ENCODE peak calls at places on chromosomes 7 and 10, in four cellular contexts. One of them, this sample, is unnamed.

GRCh38 chr10:48442809-48443177 is 136.3 kb downstream of the MAPK8 start:
- DNase-seq in NCI-H1694 treated with DMSO at 0.1 percent for 48 hours: no peak
- DNase-seq in T follicular helper cell: no peak
- DNase-seq in SHP77: no peak
- DNase-seq in this sample: no peak

GRCh38 chr7:78499283-78499682 is 700.7 kb downstream of the PHTF2 start:
- DNase-seq in T follicular helper cell: no peak
- DNase-seq in SHP77: no peak
- DNase-seq in NCI-H1694 treated with DMSO at 0.1 percent for 48 hours: no peak
- DNase-seq in this sample: no peak

GRCh38 chr10:14413583-14413982 is 82.9 kb upstream of the FRMD4A start:
- DNase-seq in T follicular helper cell: no peak
- DNase-seq in SHP77: no peak
- DNase-seq in NCI-H1694 treated with DMSO at 0.1 percent for 48 hours: no peak
- DNase-seq in this sample: no peak

GRCh38 chr7:44884553-44885393 is 557 bp downstream of the PURB start:
- DNase-seq in NCI-H1694 treated with DMSO at 0.1 percent for 48 hours: no peak
- DNase-seq in SHP77: no peak
- DNase-seq in T follicular helper cell: peak
- DNase-seq in this sample: peak

GRCh38 chr7:29375641-29376562 is 181.3 kb downstream of the CHN2 start:
- DNase-seq in T follicular helper cell: no peak
- DNase-seq in NCI-H1694 treated with DMSO at 0.1 percent for 48 hours: no peak
- DNase-seq in SHP77: no peak
- DNase-seq in this sample: no peak

GRCh38 chr10:118542205-118542604 is 53.2 kb downstream of the PRLHR start:
- DNase-seq in NCI-H1694 treated with DMSO at 0.1 percent for 48 hours: no peak
- DNase-seq in T follicular helper cell: no peak
- DNase-seq in SHP77: no peak
- DNase-seq in this sample: no peak

GRCh38 chr7:134954197-134955082 is 31.9 kb upstream of the AGBL3 start:
- DNase-seq in NCI-H1694 treated with DMSO at 0.1 percent for 48 hours: peak
- DNase-seq in T follicular helper cell: no peak
- DNase-seq in SHP77: no peak
- DNase-seq in this sample: peak

GRCh38 chr7:27185013-27185707 is at the start of gene HOXA11:
- DNase-seq in SHP77: no peak
- DNase-seq in NCI-H1694 treated with DMSO at 0.1 percent for 48 hours: no peak
- DNase-seq in T follicular helper cell: no peak
- DNase-seq in this sample: no peak

GRCh38 chr7:95904099-95904498 is 131.7 kb downstream of the DYNC1I1 start:
- DNase-seq in T follicular helper cell: no peak
- DNase-seq in SHP77: no peak
- DNase-seq in NCI-H1694 treated with DMSO at 0.1 percent for 48 hours: no peak
- DNase-seq in this sample: no peak

GRCh38 chr10:58409956-58410610 is 24.9 kb downstream of the TFAM start:
- DNase-seq in SHP77: no peak
- DNase-seq in T follicular helper cell: no peak
- DNase-seq in NCI-H1694 treated with DMSO at 0.1 percent for 48 hours: no peak
- DNase-seq in this sample: no peak

GRCh38 chr7:115478426-115478825 is 552.1 kb downstream of the TFEC start:
- DNase-seq in T follicular helper cell: no peak
- DNase-seq in NCI-H1694 treated with DMSO at 0.1 percent for 48 hours: no peak
- DNase-seq in SHP77: no peak
- DNase-seq in this sample: no peak

GRCh38 chr7:11256501-11256900 is 282.8 kb downstream of the PHF14 start:
- DNase-seq in T follicular helper cell: no peak
- DNase-seq in NCI-H1694 treated with DMSO at 0.1 percent for 48 hours: no peak
- DNase-seq in SHP77: no peak
- DNase-seq in this sample: peak

GRCh38 chr7:128875523-128875948 is 12.9 kb downstream of the ATP6V1F start:
- DNase-seq in T follicular helper cell: no peak
- DNase-seq in SHP77: no peak
- DNase-seq in NCI-H1694 treated with DMSO at 0.1 percent for 48 hours: no peak
- DNase-seq in this sample: no peak

GRCh38 chr7:156602283-156602682 is 38.3 kb upstream of the RNF32 start:
- DNase-seq in SHP77: no peak
- DNase-seq in NCI-H1694 treated with DMSO at 0.1 percent for 48 hours: no peak
- DNase-seq in T follicular helper cell: no peak
- DNase-seq in this sample: no peak

GRCh38 chr10:66928000-66928770 is 2.3 kb downstream of the LRRTM3 start:
- DNase-seq in NCI-H1694 treated with DMSO at 0.1 percent for 48 hours: no peak
- DNase-seq in T follicular helper cell: no peak
- DNase-seq in SHP77: no peak
- DNase-seq in this sample: peak

GRCh38 chr7:46972205-46972604 is 609.7 kb downstream of the TNS3 start:
- DNase-seq in NCI-H1694 treated with DMSO at 0.1 percent for 48 hours: no peak
- DNase-seq in T follicular helper cell: no peak
- DNase-seq in SHP77: no peak
- DNase-seq in this sample: no peak

GRCh38 chr10:110225441-110225755 is 18.0 kb downstream of the MXI1 start:
- DNase-seq in T follicular helper cell: no peak
- DNase-seq in NCI-H1694 treated with DMSO at 0.1 percent for 48 hours: no peak
- DNase-seq in SHP77: no peak
- DNase-seq in this sample: no peak

GRCh38 chr7:33873518-33873917 is 31.8 kb upstream of the BMPER start:
- DNase-seq in SHP77: no peak
- DNase-seq in T follicular helper cell: no peak
- DNase-seq in NCI-H1694 treated with DMSO at 0.1 percent for 48 hours: no peak
- DNase-seq in this sample: no peak

GRCh38 chr10:56068040-56068439 is 293.0 kb downstream of the ZWINT start:
- DNase-seq in NCI-H1694 treated with DMSO at 0.1 percent for 48 hours: no peak
- DNase-seq in T follicular helper cell: no peak
- DNase-seq in SHP77: no peak
- DNase-seq in this sample: no peak

GRCh38 chr10:99659868-99660366 is 608 bp downstream of the ENTPD7 start:
- DNase-seq in SHP77: no peak
- DNase-seq in T follicular helper cell: no peak
- DNase-seq in NCI-H1694 treated with DMSO at 0.1 percent for 48 hours: no peak
- DNase-seq in this sample: no peak

GRCh38 chr10:27948191-27948590 is 50.7 kb downstream of the ODAD2 start:
- DNase-seq in SHP77: no peak
- DNase-seq in T follicular helper cell: no peak
- DNase-seq in NCI-H1694 treated with DMSO at 0.1 percent for 48 hours: no peak
- DNase-seq in this sample: no peak

GRCh38 chr7:17070117-17070750 is 188.5 kb upstream of the AGR3 start:
- DNase-seq in T follicular helper cell: no peak
- DNase-seq in SHP77: no peak
- DNase-seq in NCI-H1694 treated with DMSO at 0.1 percent for 48 hours: no peak
- DNase-seq in this sample: no peak

GRCh38 chr10:68167271-68167670 is 58.0 kb downstream of the MYPN start:
- DNase-seq in SHP77: no peak
- DNase-seq in T follicular helper cell: no peak
- DNase-seq in NCI-H1694 treated with DMSO at 0.1 percent for 48 hours: no peak
- DNase-seq in this sample: no peak

GRCh38 chr10:110512461-110513187 is 14.9 kb downstream of the DUSP5 start:
- DNase-seq in SHP77: no peak
- DNase-seq in T follicular helper cell: no peak
- DNase-seq in NCI-H1694 treated with DMSO at 0.1 percent for 48 hours: no peak
- DNase-seq in this sample: no peak

GRCh38 chr10:78747366-78747955 is 321.3 kb upstream of the ZMIZ1 start:
- DNase-seq in SHP77: no peak
- DNase-seq in T follicular helper cell: no peak
- DNase-seq in NCI-H1694 treated with DMSO at 0.1 percent for 48 hours: no peak
- DNase-seq in this sample: no peak

GRCh38 chr7:94376281-94376680 is 18.4 kb upstream of the COL1A2 start:
- DNase-seq in NCI-H1694 treated with DMSO at 0.1 percent for 48 hours: no peak
- DNase-seq in SHP77: no peak
- DNase-seq in T follicular helper cell: no peak
- DNase-seq in this sample: no peak

GRCh38 chr10:3720228-3721019 is 64.6 kb downstream of the KLF6 start:
- DNase-seq in T follicular helper cell: no peak
- DNase-seq in SHP77: no peak
- DNase-seq in NCI-H1694 treated with DMSO at 0.1 percent for 48 hours: no peak
- DNase-seq in this sample: no peak

GRCh38 chr7:88005191-88005590 is 71.1 kb downstream of the ADAM22 start:
- DNase-seq in NCI-H1694 treated with DMSO at 0.1 percent for 48 hours: no peak
- DNase-seq in SHP77: no peak
- DNase-seq in T follicular helper cell: no peak
- DNase-seq in this sample: peak

GRCh38 chr10:77811831-77812430 is 114.6 kb downstream of the DLG5 start:
- DNase-seq in NCI-H1694 treated with DMSO at 0.1 percent for 48 hours: no peak
- DNase-seq in T follicular helper cell: no peak
- DNase-seq in SHP77: no peak
- DNase-seq in this sample: no peak

GRCh38 chr7:44081266-44081748 is 1.0 kb downstream of the POLM start:
- DNase-seq in NCI-H1694 treated with DMSO at 0.1 percent for 48 hours: no peak
- DNase-seq in T follicular helper cell: no peak
- DNase-seq in SHP77: no peak
- DNase-seq in this sample: no peak

GRCh38 chr7:128937647-128938523 is at the start of gene IRF5:
- DNase-seq in SHP77: peak
- DNase-seq in T follicular helper cell: no peak
- DNase-seq in NCI-H1694 treated with DMSO at 0.1 percent for 48 hours: no peak
- DNase-seq in this sample: peak

GRCh38 chr7:124686543-124687161 is 78.9 kb downstream of the GPR37 start:
- DNase-seq in SHP77: no peak
- DNase-seq in NCI-H1694 treated with DMSO at 0.1 percent for 48 hours: no peak
- DNase-seq in T follicular helper cell: no peak
- DNase-seq in this sample: no peak

GRCh38 chr10:47186941-47187340 is 113.1 kb upstream of the GDF10 start:
- DNase-seq in SHP77: no peak
- DNase-seq in T follicular helper cell: no peak
- DNase-seq in NCI-H1694 treated with DMSO at 0.1 percent for 48 hours: no peak
- DNase-seq in this sample: no peak

This sample was measured in cerebellum.